ENCODE peak calls at places on chromosomes 5 and 9, in four cellular contexts. C, P, A and L are unnamed samples.

GRCh38 chr5:37417347-37417746 is 38.2 kb downstream of the WDR70 start:
- DNase-seq in P (no peak), A (no peak), C (no peak), L (no peak)

GRCh38 chr5:173395257-173395932 is 67.2 kb upstream of the STC2 start:
- DNase-seq in P (no peak), C (no peak), A (peak), L (no peak)

GRCh38 chr5:135243194-135244191 is 155.5 kb downstream of the MACROH2A1 start:
- DNase-seq in A (peak), C (no peak), P (no peak), L (no peak)

GRCh38 chr5:39099831-39100230 is 25.6 kb upstream of the RICTOR start:
- DNase-seq in P (no peak), A (no peak), C (no peak), L (no peak)

GRCh38 chr5:78666041-78666444 is 17.5 kb upstream of the LHFPL2 start:
- DNase-seq in C (no peak), P (no peak), A (peak), L (no peak)

GRCh38 chr5:160470437-160471341 is 49.0 kb downstream of the PTTG1 start:
- DNase-seq in C (peak), P (no peak), A (peak), L (no peak)

GRCh38 chr9:3288686-3289085 is 237.1 kb downstream of the RFX3 start:
- DNase-seq in P (no peak), A (no peak), C (no peak), L (no peak)

GRCh38 chr9:129763235-129763917 is 10.5 kb upstream of the PTGES start:
- DNase-seq in C (no peak), P (no peak), A (peak), L (no peak)

GRCh38 chr5:60505373-60505772 is 194.6 kb downstream of the DEPDC1B start:
- DNase-seq in P (no peak), C (no peak), A (no peak), L (no peak)

GRCh38 chr9:37390759-37391158 is 31.7 kb upstream of the GRHPR start:
- DNase-seq in A (no peak), P (no peak), C (peak), L (no peak)
- TF ChIP-seq CTCF in A (no peak), P (peak), C (peak), L (peak)

DNA sequence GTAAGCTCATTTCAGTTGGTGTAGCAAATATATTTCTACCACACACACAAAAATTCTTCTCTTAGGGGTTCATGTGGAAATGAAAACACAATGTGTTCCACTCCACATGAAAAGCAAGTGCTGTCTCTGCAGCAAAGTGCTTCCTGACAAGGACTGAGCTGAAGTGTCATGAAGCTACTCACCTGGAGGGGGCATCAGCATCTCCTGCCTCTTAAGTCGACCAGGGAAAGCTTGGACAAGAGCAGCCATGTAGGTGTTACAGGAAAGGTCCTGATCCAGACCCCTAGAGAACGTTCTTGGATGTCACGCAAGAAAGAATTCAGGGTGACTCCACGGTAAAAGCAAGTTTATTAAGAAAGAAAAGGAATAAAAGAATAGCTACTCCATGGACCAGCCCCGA is 62.8 kb downstream of the SV2C start:
- DNase-seq in C (peak), P (no peak), A (no peak), L (no peak)
- TF ChIP-seq CTCF in C (peak), P (no peak), A (no peak), L (peak)

GRCh38 chr9:126989847-126990821 is 75.6 kb downstream of the RALGPS1 start:
- DNase-seq in A (peak), P (no peak), C (no peak), L (no peak)
- TF ChIP-seq CTCF in A (no peak), P (no peak), C (no peak), L (no peak)

GRCh38 chr9:35568196-35568595 is 36.9 kb upstream of the TESK1 start:
- DNase-seq in P (no peak), C (no peak), A (no peak), L (no peak)
- TF ChIP-seq CTCF in P (no peak), C (peak), A (no peak), L (no peak)

GRCh38 chr5:156486394-156487238 is 159.7 kb downstream of the SGCD start:
- DNase-seq in C (no peak), A (no peak), P (no peak), L (no peak)
- TF ChIP-seq CTCF in C (no peak), A (no peak), P (no peak), L (no peak)

GRCh38 chr5:80483636-80484232 is 4.2 kb upstream of the FAM151B start:
- DNase-seq in C (no peak), P (no peak), A (no peak), L (no peak)

GRCh38 chr5:80480354-80480753 is 7.5 kb upstream of the FAM151B start:
- DNase-seq in C (no peak), P (no peak), A (no peak), L (no peak)

GRCh38 chr5:80479713-80480112 is 8.2 kb upstream of the FAM151B start:
- DNase-seq in A (no peak), C (no peak), P (no peak), L (no peak)

DNA sequence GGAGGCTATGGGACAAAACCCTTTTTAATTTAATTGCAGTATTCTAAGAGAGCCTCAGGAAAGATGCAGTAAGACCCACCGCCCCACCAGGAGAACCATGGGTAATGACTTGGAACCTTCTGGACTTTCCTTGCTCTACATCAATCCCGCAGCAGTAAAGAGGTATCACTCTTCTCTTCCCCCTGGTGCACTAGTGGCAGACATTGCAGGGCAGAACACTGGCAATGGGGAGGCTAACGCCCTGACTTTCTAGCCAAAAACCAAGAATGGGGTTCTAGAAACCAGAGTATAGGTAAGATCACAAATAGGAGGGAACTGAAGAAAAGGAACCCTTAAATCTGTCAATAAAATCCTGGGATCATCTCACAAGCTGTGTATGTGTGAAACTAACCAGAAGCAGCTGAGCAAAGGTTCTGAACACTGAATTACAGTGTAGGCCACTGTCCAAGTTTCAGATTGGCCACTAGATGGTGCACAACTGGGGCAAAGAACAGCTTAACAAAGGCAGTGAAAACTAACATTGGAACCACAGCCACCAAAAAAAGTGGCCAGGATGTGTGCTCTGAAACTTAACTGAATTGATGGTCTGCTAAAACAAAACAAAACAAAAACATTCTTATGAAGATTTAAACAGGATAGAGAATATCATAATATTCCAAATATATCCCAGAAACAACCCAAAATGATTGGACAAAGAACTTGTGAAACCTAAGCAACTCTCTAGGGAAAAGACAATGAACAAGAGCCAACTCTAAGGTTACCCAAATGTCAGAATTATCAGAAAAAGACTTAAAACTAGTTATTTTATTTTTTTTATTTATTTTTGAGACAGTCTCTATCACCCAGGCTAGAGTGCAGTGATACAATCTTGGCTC is 6.6 kb upstream of the FAM151B start:
- DNase-seq in A (peak), P (no peak), C (peak), L (no peak)
- TF ChIP-seq CTCF in A (peak), P (no peak), C (peak), L (peak)

DNA sequence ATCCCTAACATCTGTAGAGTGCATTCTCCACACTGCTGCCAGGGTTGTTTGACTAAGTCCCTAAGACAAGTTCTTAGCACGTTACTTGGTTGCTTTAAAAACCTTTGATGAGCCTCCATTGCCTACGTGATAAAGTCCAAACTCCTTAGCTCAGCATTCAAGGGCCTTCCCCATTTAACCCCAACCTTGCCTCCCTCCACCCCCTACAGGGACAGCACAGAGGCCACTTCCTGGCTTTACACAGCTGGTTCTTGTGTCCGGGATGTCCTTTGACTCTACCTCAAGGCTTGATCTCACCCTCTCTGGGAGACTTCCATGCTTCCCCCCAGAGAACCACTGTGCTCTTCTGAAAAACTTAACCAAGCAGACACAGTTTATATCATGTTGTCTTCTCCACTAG is 29.4 kb downstream of the FAM240B start:
- DNase-seq in P (no peak), C (no peak), A (no peak), L (no peak)
- TF ChIP-seq CTCF in P (no peak), C (no peak), A (no peak), L (no peak)

GRCh38 chr9:124399323-124399962 is 15.8 kb downstream of the PSMB7 start:
- DNase-seq in A (peak), C (no peak), P (no peak), L (no peak)
- TF ChIP-seq CTCF in A (peak), C (no peak), P (no peak), L (no peak)

GRCh38 chr5:75262278-75262677 is 25.6 kb upstream of the ANKRD31 start:
- DNase-seq in A (no peak), C (no peak), P (no peak), L (no peak)

GRCh38 chr5:75260708-75261107 is 24.0 kb upstream of the ANKRD31 start:
- DNase-seq in C (no peak), A (no peak), P (no peak), L (no peak)

GRCh38 chr5:75265731-75266130 is 29.1 kb upstream of the ANKRD31 start:
- DNase-seq in C (peak), P (no peak), A (peak), L (no peak)
- TF ChIP-seq CTCF in C (peak), P (peak), A (peak), L (peak)

GRCh38 chr5:81068063-81068462 is 107.9 kb downstream of the RASGRF2 start:
- DNase-seq in C (no peak), A (no peak), P (no peak), L (no peak)
- TF ChIP-seq CTCF in C (no peak), A (no peak), P (no peak), L (no peak)